ENCODE peak calls at places on chromosomes 2 and 18, in five cellular contexts. P is progenitor cell of endocrine pancreas, A is upper lobe of right lung, V is brain microvascular endothelial cell, E is PC-3. Z is an unnamed sample.

GRCh38 chr2:215970425-215970824 is 42.9 kb downstream of the MREG start:
- DNase-seq in P (no peak), A (no peak), V (peak), E (peak), Z (no peak)

GRCh38 chr2:66541646-66542045 is 106.7 kb downstream of the MEIS1 start:
- DNase-seq in P (no peak), A (no peak), V (no peak), E (no peak), Z (no peak)

GRCh38 chr2:84938194-84938879 is 32.6 kb upstream of the KCMF1 start:
- DNase-seq in P (no peak), A (no peak), V (no peak), E (peak), Z (no peak)

GRCh38 chr2:226558418-226558817 is 241.2 kb downstream of the IRS1 start:
- DNase-seq in P (no peak), A (no peak), V (no peak), E (no peak), Z (no peak)

GRCh38 chr2:77649856-77650255 is 127.7 kb upstream of the LRRTM4 start:
- DNase-seq in P (no peak), A (no peak), V (no peak), E (no peak), Z (no peak)

GRCh38 chr2:20431772-20432171 is 15.1 kb upstream of the RHOB start:
- DNase-seq in P (no peak), A (no peak), V (no peak), E (no peak), Z (no peak)

GRCh38 chr18:62287753-62288668 is 37.1 kb upstream of the TNFRSF11A start:
- DNase-seq in P (no peak), A (no peak), V (no peak), E (no peak), Z (no peak)

GRCh38 chr2:42835577-42836371 is 43.4 kb upstream of the HAAO start:
- DNase-seq in P (no peak), A (peak), V (peak), E (peak), Z (no peak)

GRCh38 chr2:240510513-240511210 is 47.1 kb downstream of the ANKMY1 start:
- DNase-seq in P (no peak), A (no peak), V (no peak), E (no peak), Z (no peak)

GRCh38 chr18:30491815-30492551 is 550.6 kb downstream of the DSC3 start:
- DNase-seq in P (no peak), A (no peak), V (no peak), E (no peak), Z (no peak)

GRCh38 chr2:219279916-219280516 is 850 bp downstream of the DNAJB2 start:
- DNase-seq in P (no peak), A (no peak), V (no peak), E (no peak), Z (no peak)

GRCh38 chr2:219278655-219279150 is 463 bp upstream of the DNAJB2 start:
- DNase-seq in P (no peak), A (no peak), V (no peak), E (no peak), Z (no peak)

GRCh38 chr2:219277703-219278654 is 1.2 kb upstream of the DNAJB2 start:
- DNase-seq in P (peak), A (peak), V (peak), E (peak), Z (peak)

GRCh38 chr2:219280682-219281081 is 1.5 kb downstream of the DNAJB2 start:
- DNase-seq in P (no peak), A (no peak), V (no peak), E (no peak), Z (no peak)

GRCh38 chr2:219279151-219279915 is at the start of gene DNAJB2:
- DNase-seq in P (peak), A (peak), V (peak), E (peak), Z (peak)
- TF ChIP-seq CTCF in P (peak), A (peak), V (peak), E (peak), Z (peak)

DNA sequence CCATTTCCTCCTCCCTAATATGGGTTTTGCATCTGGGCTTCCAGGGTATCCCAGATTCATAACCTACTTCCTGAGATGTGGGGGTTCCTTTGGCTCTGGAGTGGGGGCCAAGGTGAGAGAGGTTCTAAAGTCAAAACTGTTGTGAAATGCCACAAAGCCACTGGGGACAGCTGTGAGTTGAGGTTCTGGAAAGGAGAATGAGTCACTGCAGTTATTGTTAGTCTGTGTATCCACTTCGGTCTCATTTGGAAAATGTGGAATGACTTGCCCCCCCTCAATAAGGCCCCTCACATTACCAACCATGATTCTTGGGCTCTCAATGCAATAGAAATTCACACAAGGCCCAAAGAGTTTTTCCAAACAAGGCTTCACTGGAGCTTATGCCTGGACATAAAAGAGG is 51.1 kb upstream of the LGALSL start:
- DNase-seq in P (no peak), A (no peak), V (peak), E (peak), Z (no peak)
- TF ChIP-seq CTCF in P (no peak), A (no peak), V (peak), E (peak), Z (no peak)

DNA sequence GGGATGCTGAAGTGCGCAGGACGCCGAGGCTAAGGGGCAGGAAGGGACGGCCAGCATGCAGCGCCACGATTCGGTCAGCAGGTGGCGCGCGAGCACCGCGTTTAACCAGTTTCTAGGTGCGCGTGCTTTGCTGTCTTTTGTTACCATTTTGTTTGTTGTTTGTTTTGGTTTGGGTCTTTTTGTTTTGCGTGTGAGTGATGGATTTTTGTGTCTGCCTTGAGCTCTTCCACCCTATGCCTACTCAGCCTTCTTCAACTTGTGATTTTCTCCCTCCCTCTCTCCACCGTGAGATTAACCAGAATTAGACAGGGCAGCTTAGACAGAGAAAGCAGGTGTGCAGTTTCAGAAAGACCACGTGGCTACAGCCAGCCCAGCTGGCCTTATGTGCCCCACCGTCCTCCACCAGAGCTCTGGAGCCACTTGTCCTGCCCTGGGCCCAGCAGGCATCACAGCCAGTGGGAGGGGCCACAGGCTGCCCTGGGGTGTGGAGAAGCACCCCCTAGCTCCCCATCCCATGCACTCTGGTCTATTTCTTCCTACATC is 180.2 kb downstream of the RNF144A start:
- DNase-seq in P (peak), A (peak), V (peak), E (peak), Z (peak)
- TF ChIP-seq CTCF in P (peak), A (peak), V (peak), E (peak), Z (peak)

DNA sequence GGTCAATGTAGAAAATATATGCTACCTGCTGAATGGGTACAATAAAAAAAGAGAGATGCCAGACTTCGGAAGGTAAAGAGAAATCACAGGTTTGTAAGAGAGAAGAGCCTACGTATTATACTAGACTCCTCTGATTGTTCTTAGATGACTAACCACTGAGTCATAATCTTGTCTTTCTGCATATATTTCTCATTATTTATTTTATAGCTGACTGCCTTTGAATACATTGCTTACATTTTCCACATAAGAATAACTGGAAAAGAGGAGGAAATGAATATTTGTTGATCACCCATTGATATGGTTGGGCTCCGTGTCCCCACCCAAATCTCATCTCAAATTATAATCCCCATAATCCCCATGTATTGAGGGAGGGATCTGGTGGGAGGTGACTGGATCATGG is 90.3 kb upstream of the RAB27B start:
- DNase-seq in P (no peak), A (no peak), V (peak), E (peak), Z (no peak)
- TF ChIP-seq CTCF in P (no peak), A (no peak), V (no peak), E (no peak), Z (no peak)

GRCh38 chr2:158967114-158967730 is 1.2 kb upstream of the TANC1 start:
- DNase-seq in P (no peak), A (no peak), V (no peak), E (no peak), Z (no peak)
- TF ChIP-seq CTCF in P (no peak), A (no peak), V (no peak), E (no peak), Z (no peak)

GRCh38 chr18:46953195-46953594 is 35.8 kb downstream of the KATNAL2 start:
- DNase-seq in P (no peak), A (no peak), V (no peak), E (no peak), Z (no peak)

GRCh38 chr18:46946656-46947282 is 29.4 kb downstream of the KATNAL2 start:
- DNase-seq in P (peak), A (peak), V (peak), E (no peak), Z (peak)

GRCh38 chr18:46950064-46950656 is 32.8 kb downstream of the KATNAL2 start:
- DNase-seq in P (no peak), A (no peak), V (peak), E (peak), Z (no peak)
- TF ChIP-seq CTCF in P (peak), A (peak), V (peak), E (peak), Z (peak)

GRCh38 chr2:241861264-241861663 is 2.6 kb upstream of the PDCD1 start:
- DNase-seq in P (no peak), A (no peak), V (no peak), E (no peak), Z (no peak)

GRCh38 chr2:241860184-241861078 is 1.7 kb upstream of the PDCD1 start:
- DNase-seq in P (no peak), A (no peak), V (no peak), E (no peak), Z (peak)

GRCh38 chr2:241859017-241859435 is 332 bp upstream of the PDCD1 start:
- DNase-seq in P (no peak), A (peak), V (no peak), E (no peak), Z (peak)

GRCh38 chr2:241858206-241859016 is at the start of gene PDCD1:
- DNase-seq in P (no peak), A (peak), V (no peak), E (no peak), Z (peak)

DNA sequence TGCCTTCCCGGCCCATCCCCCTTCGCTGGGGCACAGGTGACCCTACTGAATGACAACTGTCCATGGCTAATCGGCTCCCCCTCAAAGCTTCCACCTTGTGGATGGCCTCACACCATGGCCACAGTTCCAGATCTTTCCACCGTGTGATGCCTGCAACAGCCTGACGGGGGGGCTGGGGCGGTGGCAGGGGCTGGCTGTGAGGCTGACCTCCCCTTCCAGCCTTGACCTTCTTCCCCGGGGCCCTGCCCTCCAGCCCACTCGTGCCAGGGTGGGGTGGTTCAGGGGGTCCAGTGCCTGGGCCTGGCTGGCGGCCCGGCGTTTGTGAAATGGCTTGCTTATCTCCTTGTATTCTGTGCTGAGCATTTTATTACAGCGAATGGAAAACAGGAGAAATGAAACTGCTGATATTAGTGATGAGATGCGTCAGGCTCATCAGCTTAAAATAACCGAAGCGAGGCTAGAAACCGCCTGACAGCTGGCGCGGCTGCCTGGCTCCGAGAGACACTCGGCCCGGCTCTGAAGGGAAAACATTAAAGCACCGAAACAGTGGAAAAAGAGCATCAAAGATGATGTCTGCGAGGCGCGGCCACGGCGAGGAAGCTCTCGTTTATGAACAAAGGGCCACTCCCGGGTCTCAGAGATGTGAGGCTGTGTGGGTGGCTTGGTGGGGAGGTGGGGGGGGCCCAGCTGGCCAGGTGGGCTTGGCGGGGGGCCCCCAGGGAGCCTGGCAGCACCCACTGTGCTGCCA is 916 bp upstream of the PDCD1 start:
- DNase-seq in P (no peak), A (peak), V (no peak), E (no peak), Z (peak)
- TF ChIP-seq CTCF in P (peak), A (no peak), V (peak), E (peak), Z (peak)

Z was measured in glutamatergic neuron.